ENCODE peak calls at places on chromosomes 6 and 20, in six cellular contexts. E is SJSA1; T is PC-3; H is tibial artery; G is lower lobe of right lung; F is CD8-positive, alpha-beta memory T cell. V is an unnamed sample. For H3K4me1, the result is how much of the 10 kb centered on the place peaks cover.

GRCh38 chr6:108742041-108742440 is 106.2 kb upstream of the ARMC2 start:
- DNase-seq in E (no peak), T (peak), H (no peak), G (no peak), F (no peak), V (no peak)

GRCh38 chr6:169724554-169725269 is 412 bp upstream of the PHF10 start:
- DNase-seq in E (peak), T (peak), H (peak), G (peak), F (peak), V (peak)

GRCh38 chr20:36836591-36837329 is 39.2 kb upstream of the TLDC2 start:
- DNase-seq in E (peak), T (peak), H (no peak), G (peak), F (peak), V (peak)

GRCh38 chr20:14711681-14712080 is 374.3 kb upstream of the FLRT3 start:
- DNase-seq in E (peak), T (no peak), H (no peak), G (no peak), F (no peak), V (peak)

GRCh38 chr6:20846602-20847028 is 312.4 kb downstream of the CDKAL1 start:
- DNase-seq in E (no peak), T (peak), H (no peak), G (no peak), F (no peak), V (peak)

GRCh38 chr6:125787791-125788190 is 3.0 kb upstream of the NCOA7 start:
- DNase-seq in E (no peak), T (peak), H (no peak), G (no peak), F (no peak), V (peak)

GRCh38 chr20:59939052-59939878 is 840 bp downstream of the PPP1R3D start:
- DNase-seq in E (no peak), T (peak), H (peak), G (peak), F (peak), V (peak)

GRCh38 chr6:136549359-136550044 is 720 bp downstream of the MAP7 start:
- DNase-seq in E (no peak), T (peak), H (no peak), G (peak), F (peak), V (no peak)

GRCh38 chr6:163599136-163599535 is 184.6 kb downstream of the QKI start:
- DNase-seq in E (no peak), T (no peak), H (no peak), G (no peak), F (no peak), V (no peak)

GRCh38 chr20:21509597-21510331 is 4.1 kb downstream of the NKX2-2 start:
- DNase-seq in E (no peak), T (no peak), H (no peak), G (peak), F (no peak), V (peak)

GRCh38 chr20:11403711-11404110 is 514.0 kb upstream of the BTBD3 start:
- DNase-seq in E (no peak), T (no peak), H (no peak), G (no peak), F (no peak), V (peak)

GRCh38 chr6:101069191-101069795 is 188.2 kb upstream of the ASCC3 start:
- DNase-seq in E (no peak), T (peak), H (no peak), G (no peak), F (no peak), V (no peak)

GRCh38 chr6:122200441-122200840 is 199.0 kb upstream of the HSF2 start:
- DNase-seq in E (no peak), T (no peak), H (no peak), G (no peak), F (no peak), V (peak)

GRCh38 chr20:64079273-64080012 is at the start of gene RGS19:
- DNase-seq in E (peak), T (peak), H (peak), G (peak), F (peak), V (peak)

GRCh38 chr20:47127986-47128385 is 228.5 kb downstream of the ZMYND8 start:
- DNase-seq in E (no peak), T (no peak), H (no peak), G (no peak), F (no peak), V (no peak)

GRCh38 chr6:68572525-68572924 is 62.6 kb upstream of the ADGRB3 start:
- DNase-seq in E (no peak), T (peak), H (no peak), G (no peak), F (no peak), V (peak)

GRCh38 chr6:117555882-117556498 is 46.3 kb downstream of the GOPC start:
- DNase-seq in E (peak), T (peak), H (no peak), G (no peak), F (peak), V (no peak)

GRCh38 chr20:13717631-13718044 is 67.1 kb downstream of the ESF1 start:
- DNase-seq in E (no peak), T (no peak), H (no peak), G (no peak), F (no peak), V (no peak)

GRCh38 chr20:46293084-46293483 is 15.2 kb downstream of the CDH22 start:
- DNase-seq in E (peak), T (peak), H (no peak), G (no peak), F (no peak), V (peak)

GRCh38 chr6:152472325-152472724 is 164.8 kb downstream of the SYNE1 start:
- DNase-seq in E (no peak), T (no peak), H (no peak), G (no peak), F (no peak), V (no peak)

GRCh38 chr6:136463796-136464542 is 86.3 kb downstream of the MAP7 start:
- DNase-seq in E (no peak), T (no peak), H (no peak), G (no peak), F (no peak), V (no peak)

GRCh38 chr6:8588176-8588575 is 152.8 kb upstream of the SLC35B3 start:
- DNase-seq in E (no peak), T (no peak), H (no peak), G (no peak), F (no peak), V (no peak)

GRCh38 chr6:168417660-168418059 is 23.3 kb upstream of the SMOC2 start:
- DNase-seq in E (no peak), T (no peak), H (no peak), G (no peak), F (no peak), V (no peak)

DNA sequence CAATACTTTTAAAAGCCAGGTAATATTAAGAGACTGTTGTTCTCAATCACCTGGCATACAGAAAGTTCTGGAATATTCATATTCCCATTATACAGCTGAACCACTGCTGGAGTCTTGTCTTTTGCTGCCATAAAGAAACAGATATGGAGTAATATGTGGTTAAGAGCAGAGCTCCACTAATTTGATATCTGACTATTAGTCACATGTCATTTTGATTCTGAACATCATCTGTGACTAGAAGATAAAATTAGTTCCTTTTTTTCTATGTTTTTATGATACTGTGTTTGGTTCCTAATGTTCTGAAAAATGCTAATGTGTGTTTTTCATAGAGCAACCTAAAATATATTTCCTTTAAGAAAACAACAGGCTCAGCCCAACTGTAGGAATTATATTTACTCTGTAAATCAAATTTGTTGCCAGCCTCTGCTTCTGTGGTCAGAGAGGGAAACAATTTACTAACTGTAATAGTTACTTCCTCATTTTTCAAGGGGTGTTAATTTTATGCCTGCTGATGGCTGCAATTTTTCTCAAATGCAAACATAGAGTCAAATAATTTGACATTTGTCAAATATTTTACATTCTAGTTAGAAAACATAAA is 33.3 kb upstream of the TXLNB start:
- DNase-seq in E (no peak), T (no peak), H (no peak), G (no peak), F (no peak), V (no peak)
- H3K4me1 ChIP-seq in E (under half), T (under half), H (under half), G (under half), F (under half), V (under half)

GRCh38 chr20:53785320-53785719 is 191.7 kb upstream of the ZNF217 start:
- DNase-seq in E (no peak), T (peak), H (no peak), G (no peak), F (no peak), V (no peak)

GRCh38 chr20:53783768-53784167 is 190.1 kb upstream of the ZNF217 start:
- DNase-seq in E (no peak), T (no peak), H (no peak), G (no peak), F (no peak), V (no peak)

GRCh38 chr20:53788253-53789022 is 194.8 kb upstream of the ZNF217 start:
- DNase-seq in E (no peak), T (no peak), H (no peak), G (no peak), F (no peak), V (no peak)

GRCh38 chr20:53786071-53786444 is 192.4 kb upstream of the ZNF217 start:
- DNase-seq in E (no peak), T (peak), H (no peak), G (no peak), F (no peak), V (no peak)

DNA sequence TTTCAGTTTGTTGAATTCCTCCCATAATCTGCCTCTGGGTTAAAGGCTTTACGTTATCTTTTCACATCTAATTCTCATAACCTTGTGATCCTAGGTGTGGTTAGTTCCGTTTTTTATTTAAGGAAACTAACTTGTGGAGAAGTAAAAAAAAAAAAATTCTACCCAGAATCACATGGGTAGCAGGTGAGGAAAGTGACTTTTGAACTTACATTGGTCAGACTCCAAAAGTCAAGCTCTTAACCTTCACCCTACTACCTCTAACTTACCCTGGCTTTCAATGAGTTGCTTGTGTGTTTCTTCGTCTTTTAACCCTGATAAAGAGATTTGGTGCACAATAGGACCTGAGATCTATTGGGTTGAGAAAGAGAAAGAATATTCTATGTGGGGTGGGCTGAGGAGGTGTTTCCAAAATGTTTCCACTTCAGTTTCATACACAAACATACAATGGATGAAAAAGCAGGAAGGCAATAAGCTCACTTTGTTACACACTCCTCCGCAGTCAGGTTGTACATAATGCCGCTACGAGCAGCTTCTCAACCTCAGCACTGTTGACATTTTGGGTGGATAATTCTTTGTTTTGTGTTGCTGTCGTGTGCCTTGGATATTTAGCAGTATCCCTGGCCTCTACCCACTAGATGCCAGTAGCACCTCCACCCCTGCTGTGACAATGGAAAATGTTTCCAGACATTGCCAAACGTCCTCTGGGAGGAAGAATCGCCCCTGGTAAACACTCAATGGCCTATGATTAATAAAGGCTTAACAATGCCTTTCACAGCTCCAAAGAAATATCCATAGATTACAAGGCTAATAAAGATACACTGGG is 193.0 kb upstream of the ZNF217 start:
- DNase-seq in E (no peak), T (peak), H (no peak), G (no peak), F (no peak), V (no peak)
- H3K4me1 ChIP-seq in E (under half), T (half or more), H (under half), G (under half), F (under half), V (under half)

GRCh38 chr6:107554326-107554725 is 64.4 kb downstream of the SOBP start:
- DNase-seq in E (no peak), T (no peak), H (no peak), G (no peak), F (no peak), V (no peak)

GRCh38 chr6:107554918-107555317 is 65.0 kb downstream of the SOBP start:
- DNase-seq in E (no peak), T (no peak), H (no peak), G (no peak), F (no peak), V (no peak)

GRCh38 chr6:107560657-107561056 is 70.7 kb downstream of the SOBP start:
- DNase-seq in E (no peak), T (no peak), H (no peak), G (no peak), F (no peak), V (peak)

GRCh38 chr6:107555449-107555848 is 65.5 kb downstream of the SOBP start:
- DNase-seq in E (no peak), T (no peak), H (no peak), G (no peak), F (no peak), V (no peak)

GRCh38 chr6:107557698-107558097 is 67.8 kb downstream of the SOBP start:
- DNase-seq in E (no peak), T (no peak), H (no peak), G (no peak), F (no peak), V (no peak)
- H3K4me1 ChIP-seq in E (under half), T (under half), H (under half), G (under half), F (under half), V (under half)

GRCh38 chr6:37554480-37554819 is 54.8 kb upstream of the CCDC167 start:
- DNase-seq in E (peak), T (peak), H (no peak), G (no peak), F (no peak), V (no peak)
- H3K4me1 ChIP-seq in E (half or more), T (under half), H (under half), G (under half), F (under half), V (under half)

V was measured in fibroblast of lung.